ENCODE peak calls at places on chromosomes 16 and 17, in nine cellular contexts. One of them, this sample, is unnamed.

GRCh38 chr16:30368122-30368791 is 2.0 kb downstream of the TBC1D10B start:
- DNase-seq in WTC11: no peak
- DNase-seq in AG09309: no peak
- DNase-seq in WERI-Rb-1: no peak
- DNase-seq in uterus: no peak
- DNase-seq in left lung: peak
- DNase-seq in GM10248: no peak
- DNase-seq in GM23338: no peak
- DNase-seq in CD8-positive, alpha-beta T cell: no peak
- DNase-seq in this sample: no peak

GRCh38 chr16:19595043-19595767 is 39.7 kb downstream of the VPS35L start:
- DNase-seq in WTC11: no peak
- DNase-seq in AG09309: peak
- DNase-seq in WERI-Rb-1: peak
- DNase-seq in uterus: peak
- DNase-seq in left lung: peak
- DNase-seq in GM10248: no peak
- DNase-seq in GM23338: no peak
- DNase-seq in CD8-positive, alpha-beta T cell: no peak
- DNase-seq in this sample: no peak

GRCh38 chr16:87060026-87060986 is 256.9 kb downstream of the C16orf95 start:
- DNase-seq in WTC11: no peak
- DNase-seq in AG09309: no peak
- DNase-seq in WERI-Rb-1: no peak
- DNase-seq in uterus: no peak
- DNase-seq in left lung: no peak
- DNase-seq in GM10248: no peak
- DNase-seq in GM23338: peak
- DNase-seq in CD8-positive, alpha-beta T cell: no peak
- DNase-seq in this sample: no peak

GRCh38 chr16:80369559-80369958 is 171.2 kb upstream of the DYNLRB2 start:
- DNase-seq in WTC11: peak
- DNase-seq in AG09309: peak
- DNase-seq in WERI-Rb-1: no peak
- DNase-seq in uterus: peak
- DNase-seq in left lung: no peak
- DNase-seq in GM10248: no peak
- DNase-seq in GM23338: peak
- DNase-seq in CD8-positive, alpha-beta T cell: no peak
- DNase-seq in this sample: no peak

GRCh38 chr16:54447606-54448440 is 161.2 kb upstream of the IRX3 start:
- DNase-seq in WTC11: no peak
- DNase-seq in AG09309: peak
- DNase-seq in WERI-Rb-1: no peak
- DNase-seq in uterus: no peak
- DNase-seq in left lung: no peak
- DNase-seq in GM10248: no peak
- DNase-seq in GM23338: no peak
- DNase-seq in CD8-positive, alpha-beta T cell: no peak
- DNase-seq in this sample: no peak

GRCh38 chr17:57178839-57179238 is 77.5 kb upstream of the MSI2 start:
- DNase-seq in WTC11: no peak
- DNase-seq in AG09309: no peak
- DNase-seq in WERI-Rb-1: no peak
- DNase-seq in uterus: no peak
- DNase-seq in left lung: no peak
- DNase-seq in GM10248: no peak
- DNase-seq in GM23338: no peak
- DNase-seq in CD8-positive, alpha-beta T cell: no peak
- DNase-seq in this sample: no peak

GRCh38 chr17:42101513-42102292 is 3.4 kb upstream of the ZNF385C start:
- DNase-seq in WTC11: peak
- DNase-seq in AG09309: no peak
- DNase-seq in WERI-Rb-1: peak
- DNase-seq in uterus: peak
- DNase-seq in left lung: peak
- DNase-seq in GM10248: peak
- DNase-seq in GM23338: peak
- DNase-seq in CD8-positive, alpha-beta T cell: peak
- DNase-seq in this sample: peak

GRCh38 chr16:65038125-65038524 is 83.7 kb downstream of the CDH11 start:
- DNase-seq in WTC11: no peak
- DNase-seq in AG09309: no peak
- DNase-seq in WERI-Rb-1: peak
- DNase-seq in uterus: no peak
- DNase-seq in left lung: no peak
- DNase-seq in GM10248: no peak
- DNase-seq in GM23338: no peak
- DNase-seq in CD8-positive, alpha-beta T cell: no peak
- DNase-seq in this sample: no peak

GRCh38 chr16:64215730-64216129 is 906.1 kb downstream of the CDH11 start:
- DNase-seq in WTC11: no peak
- DNase-seq in AG09309: no peak
- DNase-seq in WERI-Rb-1: no peak
- DNase-seq in uterus: no peak
- DNase-seq in left lung: no peak
- DNase-seq in GM10248: no peak
- DNase-seq in GM23338: no peak
- DNase-seq in CD8-positive, alpha-beta T cell: no peak
- DNase-seq in this sample: no peak

GRCh38 chr17:42608692-42609181 is 437 bp downstream of the RETREG3 start:
- DNase-seq in WTC11: no peak
- DNase-seq in AG09309: no peak
- DNase-seq in WERI-Rb-1: no peak
- DNase-seq in uterus: no peak
- DNase-seq in left lung: peak
- DNase-seq in GM10248: no peak
- DNase-seq in GM23338: peak
- DNase-seq in CD8-positive, alpha-beta T cell: no peak
- DNase-seq in this sample: no peak

GRCh38 chr17:50037321-50038107 is 18.4 kb upstream of the ITGA3 start:
- DNase-seq in WTC11: no peak
- DNase-seq in AG09309: no peak
- DNase-seq in WERI-Rb-1: peak
- DNase-seq in uterus: peak
- DNase-seq in left lung: peak
- DNase-seq in GM10248: no peak
- DNase-seq in GM23338: no peak
- DNase-seq in CD8-positive, alpha-beta T cell: no peak
- DNase-seq in this sample: no peak

GRCh38 chr16:62602790-62603189 is 566.6 kb upstream of the CDH8 start:
- DNase-seq in WTC11: no peak
- DNase-seq in AG09309: no peak
- DNase-seq in WERI-Rb-1: no peak
- DNase-seq in uterus: no peak
- DNase-seq in left lung: no peak
- DNase-seq in GM10248: no peak
- DNase-seq in GM23338: no peak
- DNase-seq in CD8-positive, alpha-beta T cell: no peak
- DNase-seq in this sample: no peak
- TF ChIP-seq CTCF in WTC11: no peak
- TF ChIP-seq CTCF in AG09309: no peak
- TF ChIP-seq CTCF in WERI-Rb-1: no peak
- TF ChIP-seq CTCF in uterus: no peak
- TF ChIP-seq CTCF in left lung: no peak
- TF ChIP-seq CTCF in GM10248: no peak
- TF ChIP-seq CTCF in GM23338: no peak
- TF ChIP-seq CTCF in CD8-positive, alpha-beta T cell: no peak
- TF ChIP-seq CTCF in this sample: no peak

GRCh38 chr17:73594025-73594424 is 50.2 kb downstream of the SDK2 start:
- DNase-seq in WTC11: no peak
- DNase-seq in AG09309: no peak
- DNase-seq in WERI-Rb-1: no peak
- DNase-seq in uterus: no peak
- DNase-seq in left lung: no peak
- DNase-seq in GM10248: no peak
- DNase-seq in GM23338: no peak
- DNase-seq in CD8-positive, alpha-beta T cell: no peak
- DNase-seq in this sample: no peak

GRCh38 chr17:73595068-73595865 is 49.0 kb downstream of the SDK2 start:
- DNase-seq in WTC11: peak
- DNase-seq in AG09309: no peak
- DNase-seq in WERI-Rb-1: peak
- DNase-seq in uterus: no peak
- DNase-seq in left lung: no peak
- DNase-seq in GM10248: peak
- DNase-seq in GM23338: peak
- DNase-seq in CD8-positive, alpha-beta T cell: peak
- DNase-seq in this sample: peak

GRCh38 chr17:73598131-73598680 is 46.0 kb downstream of the SDK2 start:
- DNase-seq in WTC11: no peak
- DNase-seq in AG09309: no peak
- DNase-seq in WERI-Rb-1: no peak
- DNase-seq in uterus: no peak
- DNase-seq in left lung: no peak
- DNase-seq in GM10248: no peak
- DNase-seq in GM23338: no peak
- DNase-seq in CD8-positive, alpha-beta T cell: no peak
- DNase-seq in this sample: no peak

GRCh38 chr17:73594598-73594997 is 49.6 kb downstream of the SDK2 start:
- DNase-seq in WTC11: no peak
- DNase-seq in AG09309: no peak
- DNase-seq in WERI-Rb-1: no peak
- DNase-seq in uterus: no peak
- DNase-seq in left lung: no peak
- DNase-seq in GM10248: no peak
- DNase-seq in GM23338: no peak
- DNase-seq in CD8-positive, alpha-beta T cell: no peak
- DNase-seq in this sample: no peak

DNA sequence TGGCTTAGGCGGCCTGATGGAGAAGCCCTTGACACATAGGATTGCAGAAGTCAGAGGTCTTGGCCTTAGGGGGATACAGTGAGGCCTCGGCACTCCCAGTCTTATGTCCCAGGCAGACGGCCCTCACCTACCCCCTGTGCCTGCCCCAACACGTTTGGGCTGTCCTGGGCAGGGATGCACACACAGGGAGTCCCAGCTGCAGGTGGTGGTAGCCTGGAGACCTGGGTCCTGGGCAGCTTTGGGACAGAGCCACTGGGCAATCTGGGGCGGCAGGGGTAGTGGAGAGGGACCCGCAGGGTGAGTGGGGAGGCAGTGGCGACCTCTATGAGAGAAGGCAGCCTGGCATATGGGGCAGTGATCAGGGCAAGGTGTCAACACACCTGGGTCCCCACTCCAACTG is 48.3 kb downstream of the SDK2 start:
- DNase-seq in WTC11: no peak
- DNase-seq in AG09309: no peak
- DNase-seq in WERI-Rb-1: no peak
- DNase-seq in uterus: no peak
- DNase-seq in left lung: no peak
- DNase-seq in GM10248: no peak
- DNase-seq in GM23338: no peak
- DNase-seq in CD8-positive, alpha-beta T cell: no peak
- DNase-seq in this sample: no peak
- TF ChIP-seq CTCF in WTC11: no peak
- TF ChIP-seq CTCF in AG09309: no peak
- TF ChIP-seq CTCF in WERI-Rb-1: no peak
- TF ChIP-seq CTCF in uterus: no peak
- TF ChIP-seq CTCF in left lung: no peak
- TF ChIP-seq CTCF in GM10248: no peak
- TF ChIP-seq CTCF in GM23338: no peak
- TF ChIP-seq CTCF in CD8-positive, alpha-beta T cell: no peak
- TF ChIP-seq CTCF in this sample: no peak

DNA sequence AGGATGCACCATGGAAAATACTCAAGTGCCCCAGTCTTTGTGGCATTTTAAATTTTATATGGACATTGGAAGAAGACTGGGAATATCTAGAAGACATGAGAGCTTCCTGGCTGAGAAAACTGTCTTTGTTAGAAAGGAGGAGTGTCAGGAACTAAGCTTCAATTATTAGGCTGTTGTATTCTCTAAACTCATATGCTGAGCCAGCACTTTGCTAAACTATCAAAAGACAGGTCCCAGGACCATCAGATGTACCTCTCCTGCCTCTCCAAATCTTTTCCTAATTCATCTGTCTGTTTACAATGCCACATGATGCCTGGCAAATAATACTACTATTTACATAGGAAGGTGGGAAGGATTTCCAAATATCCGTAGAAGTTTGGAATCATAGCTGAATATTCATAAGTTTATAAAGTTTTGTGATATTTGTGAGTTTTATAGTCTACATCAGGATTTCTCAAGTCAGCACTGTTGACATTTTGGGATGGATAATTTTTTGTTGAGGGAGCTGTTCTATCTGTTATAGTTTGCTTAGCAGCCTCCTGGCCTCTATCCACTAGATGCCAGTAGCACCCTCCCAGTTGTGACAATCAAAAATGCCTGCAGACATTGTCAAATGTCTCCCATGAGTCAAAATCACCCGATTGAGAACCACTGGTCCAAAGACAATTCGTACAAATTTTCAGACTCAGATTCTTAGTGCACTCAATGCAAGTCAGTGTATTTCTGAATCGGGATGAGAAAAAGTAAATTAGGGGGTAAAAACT is 61.2 kb upstream of the NETO2 start:
- DNase-seq in WTC11: no peak
- DNase-seq in AG09309: no peak
- DNase-seq in WERI-Rb-1: no peak
- DNase-seq in uterus: no peak
- DNase-seq in left lung: no peak
- DNase-seq in GM10248: no peak
- DNase-seq in GM23338: peak
- DNase-seq in CD8-positive, alpha-beta T cell: no peak
- DNase-seq in this sample: no peak
- TF ChIP-seq CTCF in WTC11: no peak
- TF ChIP-seq CTCF in AG09309: no peak
- TF ChIP-seq CTCF in WERI-Rb-1: no peak
- TF ChIP-seq CTCF in uterus: no peak
- TF ChIP-seq CTCF in left lung: no peak
- TF ChIP-seq CTCF in GM10248: peak
- TF ChIP-seq CTCF in GM23338: peak
- TF ChIP-seq CTCF in CD8-positive, alpha-beta T cell: no peak
- TF ChIP-seq CTCF in this sample: no peak

DNA sequence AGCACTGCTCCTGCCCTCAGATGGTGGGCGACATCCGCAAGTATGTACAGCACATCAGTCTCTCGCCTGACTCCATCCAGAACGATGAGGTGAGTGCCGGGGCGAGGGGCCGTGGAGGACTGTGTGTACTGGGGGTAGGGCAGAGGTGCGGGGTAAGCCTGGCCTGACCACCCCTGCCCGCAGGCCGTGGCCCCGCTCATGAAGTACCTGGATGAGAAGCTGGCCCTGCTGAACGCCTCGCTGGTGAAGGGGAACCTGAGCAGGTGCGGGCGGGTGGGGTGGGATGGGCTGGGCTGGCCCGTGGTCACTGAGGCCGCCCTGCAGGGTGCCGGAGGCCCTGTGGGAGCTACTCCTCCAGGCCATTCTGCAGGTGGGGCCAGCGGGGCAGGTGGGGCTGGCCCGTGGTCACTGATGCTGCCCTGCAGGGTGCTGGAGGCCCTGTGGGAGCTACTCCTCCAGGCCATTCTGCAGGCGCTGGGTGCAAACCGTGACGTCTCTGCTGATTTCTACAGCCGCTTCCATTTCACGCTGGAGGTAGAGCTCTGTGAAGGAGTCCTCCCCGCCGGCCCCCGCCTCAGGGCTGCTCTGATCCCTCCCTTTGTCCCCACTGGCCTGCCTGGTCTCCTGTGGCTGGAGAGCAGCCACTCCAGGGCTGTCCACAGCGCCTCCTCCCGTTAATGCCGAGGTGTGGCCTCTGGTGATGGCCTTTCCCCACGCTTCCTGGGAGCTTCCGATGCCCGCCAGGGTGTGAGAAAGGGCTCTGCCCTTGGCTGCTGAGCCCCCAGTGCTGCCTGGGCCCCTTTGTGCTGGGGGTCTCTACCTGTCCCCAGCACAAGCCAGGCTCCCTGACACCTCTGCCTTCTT is 5.0 kb downstream of the TSR3 start:
- DNase-seq in WTC11: no peak
- DNase-seq in AG09309: no peak
- DNase-seq in WERI-Rb-1: peak
- DNase-seq in uterus: no peak
- DNase-seq in left lung: no peak
- DNase-seq in GM10248: no peak
- DNase-seq in GM23338: no peak
- DNase-seq in CD8-positive, alpha-beta T cell: no peak
- DNase-seq in this sample: no peak
- TF ChIP-seq CTCF in WTC11: no peak
- TF ChIP-seq CTCF in AG09309: peak
- TF ChIP-seq CTCF in WERI-Rb-1: peak
- TF ChIP-seq CTCF in uterus: no peak
- TF ChIP-seq CTCF in left lung: no peak
- TF ChIP-seq CTCF in GM10248: peak
- TF ChIP-seq CTCF in GM23338: peak
- TF ChIP-seq CTCF in CD8-positive, alpha-beta T cell: no peak
- TF ChIP-seq CTCF in this sample: no peak

This sample was measured in activated B cell treated with CpG ODN at 0.5 μM for 24 hours.